ENCODE peak calls at places on chromosomes 7 and 10, in four cellular contexts. V, D, S and L are unnamed samples.

GRCh38 chr10:50637003-50637579 is 13.3 kb upstream of the SGMS1 start:
- DNase-seq in V (no peak), D (no peak), S (peak; percentile 73), L (no peak)

GRCh38 chr7:84112771-84113170 is 81.8 kb downstream of the SEMA3A start:
- DNase-seq in S (no peak), D (no peak), V (no peak), L (no peak)

GRCh38 chr10:70655316-70655715 is 17.0 kb upstream of the ADAMTS14 start:
- DNase-seq in V (no peak), D (no peak), S (no peak), L (no peak)

GRCh38 chr7:82729172-82730030 is 285.8 kb upstream of the CACNA2D1 start:
- DNase-seq in V (no peak), D (no peak), S (peak; percentile 54), L (no peak)

GRCh38 chr10:97687785-97688781 is 1.0 kb upstream of the AVPI1 start:
- DNase-seq in D (no peak), V (no peak), S (no peak), L (no peak)

GRCh38 chr7:29565634-29565981 is 2.0 kb downstream of the PRR15 start:
- DNase-seq in S (no peak), V (no peak), D (no peak), L (no peak)

GRCh38 chr7:31062746-31063435 is 10.8 kb downstream of the ADCYAP1R1 start:
- DNase-seq in D (no peak), V (no peak), S (no peak), L (no peak)

GRCh38 chr10:43751646-43752045 is 103.0 kb upstream of the ZNF32 start:
- DNase-seq in D (no peak), S (no peak), V (no peak), L (no peak)

GRCh38 chr10:119521443-119522204 is 20.9 kb downstream of the RGS10 start:
- DNase-seq in S (no peak), V (no peak), D (no peak), L (no peak)

GRCh38 chr7:125529237-125529636 is 599.6 kb upstream of the POT1 start:
- DNase-seq in S (no peak), D (no peak), V (no peak), L (no peak)

GRCh38 chr7:137820677-137821420 is 25.9 kb downstream of the DGKI start:
- DNase-seq in V (no peak), S (no peak), D (no peak), L (no peak)

GRCh38 chr10:71597821-71598498 is 121.6 kb downstream of the C10orf105 start:
- DNase-seq in V (no peak), D (peak; percentile 69), S (no peak), L (no peak)

DNA sequence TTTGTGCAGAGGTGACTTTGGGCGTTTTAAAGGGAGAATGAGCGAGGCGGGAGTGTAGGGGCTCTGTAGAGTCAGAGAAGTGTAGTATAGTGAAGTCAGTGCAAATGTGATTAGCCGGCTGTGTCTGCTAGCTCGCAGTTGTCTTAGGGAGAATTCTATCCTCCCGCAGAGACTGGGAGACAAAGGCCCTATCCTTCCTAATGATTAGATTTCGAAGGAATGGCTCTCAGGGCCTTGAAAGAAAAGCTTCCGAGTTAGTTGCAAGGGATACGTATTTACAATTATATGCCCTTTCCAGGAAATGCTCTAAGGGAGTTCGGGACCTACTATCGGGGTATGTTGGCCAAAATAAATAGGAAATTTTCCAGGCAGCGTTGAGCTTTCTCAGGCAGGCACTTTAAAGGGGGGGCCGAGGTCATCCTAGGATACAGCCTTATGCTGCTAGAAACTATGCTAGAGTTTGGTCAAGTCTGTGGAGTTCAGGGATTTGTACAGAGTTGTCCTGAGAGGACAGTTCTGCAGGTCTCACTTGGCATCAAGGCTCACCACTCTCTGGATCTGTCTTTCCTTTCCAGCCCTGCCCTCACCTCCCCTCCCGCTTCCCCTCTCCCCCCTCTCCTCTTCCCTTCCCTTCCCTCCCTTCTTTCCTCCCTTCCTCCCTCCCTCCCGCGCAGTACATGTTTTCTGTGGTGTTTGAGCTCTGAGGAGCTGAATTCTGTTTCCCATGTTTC is 850 bp downstream of the MRPL32 start:
- DNase-seq in S (peak; percentile 19), V (no peak), D (no peak), L (no peak)
- H3K4me3 ChIP-seq in S (peak overlapping the region; percentile 85), V (peak overlapping the region; percentile 94), D (peak overlapping the region; percentile 73), L (peak overlapping the region; percentile 94)

GRCh38 chr7:4642468-4643203 is 39.5 kb upstream of the FOXK1 start:
- DNase-seq in D (no peak), S (no peak), V (no peak), L (no peak)

GRCh38 chr7:4641091-4641666 is 40.9 kb upstream of the FOXK1 start:
- DNase-seq in D (no peak), V (no peak), S (no peak), L (no peak)

GRCh38 chr7:4634166-4634565 is 47.9 kb upstream of the FOXK1 start:
- DNase-seq in D (no peak), V (no peak), S (no peak), L (no peak)

GRCh38 chr7:4641667-4642467 is 40.2 kb upstream of the FOXK1 start:
- DNase-seq in D (peak; percentile 98), V (peak; percentile 65), S (peak; percentile 97), L (peak; percentile 71)

GRCh38 chr7:4638781-4639575 is 43.1 kb upstream of the FOXK1 start:
- DNase-seq in V (peak; percentile 43), S (peak; percentile 60), D (no peak), L (no peak)
- TF ChIP-seq CTCF in V (no peak), S (no peak), D (no peak), L (no peak)

GRCh38 chr10:44864042-44864436 is 47.1 kb upstream of the TMEM72 start:
- DNase-seq in S (no peak), V (no peak), D (no peak), L (no peak)
- H3K4me3 ChIP-seq in S (no peak overlapping the region), V (no peak overlapping the region), D (peak overlapping the region; percentile 64), L (no peak overlapping the region)

DNA sequence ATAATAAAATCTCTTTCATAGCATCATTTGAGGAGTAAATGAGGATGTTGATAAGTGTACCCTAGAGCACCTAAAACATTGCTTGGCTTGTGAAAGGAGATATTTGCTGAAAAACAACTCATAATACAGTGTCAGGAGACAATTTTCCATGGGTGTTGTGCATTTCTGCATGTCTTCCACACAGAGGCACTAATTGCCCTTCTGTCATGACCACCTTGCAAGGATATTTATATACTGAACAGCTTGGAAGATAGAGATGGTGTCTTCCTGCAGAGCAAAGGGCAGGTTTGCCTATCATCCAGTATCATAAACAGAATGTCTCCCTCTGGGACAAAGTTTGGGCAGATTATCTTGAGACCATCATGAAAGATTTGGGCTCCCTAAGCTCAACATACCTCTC is 495.2 kb upstream of the LRRN3 start:
- DNase-seq in V (no peak), D (no peak), S (peak; percentile 32), L (no peak)
- TF ChIP-seq CTCF in V (no peak), D (no peak), S (peak; percentile 14), L (no peak)

GRCh38 chr7:133771778-133772421 is 355.2 kb upstream of the LRGUK start:
- DNase-seq in V (no peak), D (no peak), S (no peak), L (no peak)

GRCh38 chr7:133775201-133775600 is 351.9 kb upstream of the LRGUK start:
- DNase-seq in D (no peak), V (no peak), S (no peak), L (no peak)

GRCh38 chr7:133773601-133774000 is 353.5 kb upstream of the LRGUK start:
- DNase-seq in D (no peak), V (no peak), S (no peak), L (no peak)

GRCh38 chr7:133770863-133771492 is 356.2 kb upstream of the LRGUK start:
- DNase-seq in S (no peak), V (no peak), D (no peak), L (no peak)
- H3K4me3 ChIP-seq in S (no peak overlapping the region), V (no peak overlapping the region), D (no peak overlapping the region), L (no peak overlapping the region)